ENCODE peak calls at places on chromosomes 5 and 9, in four cellular contexts. B, D, Z and J are unnamed samples.

GRCh38 chr9:77210116-77210515 is 32.8 kb downstream of the VPS13A start:
- DNase-seq in B (no peak), D (no peak), Z (peak), J (no peak)

GRCh38 chr5:30347858-30348257 is 845.6 kb upstream of the CDH6 start:
- DNase-seq in B (no peak), Z (no peak), D (no peak), J (no peak)

GRCh38 chr9:12774861-12775367 is at the start of gene LURAP1L:
- DNase-seq in Z (peak), D (peak), B (peak), J (peak)

GRCh38 chr5:145847499-145848497 is 12.7 kb upstream of the PRELID2 start:
- DNase-seq in B (peak), D (peak), Z (peak), J (peak)

GRCh38 chr5:114412509-114413171 is 50.8 kb downstream of the KCNN2 start:
- DNase-seq in D (no peak), B (peak), Z (peak), J (peak)

GRCh38 chr9:131617611-131618010 is 72.3 kb downstream of the PRRT1B start:
- DNase-seq in D (no peak), Z (no peak), B (no peak), J (no peak)

GRCh38 chr5:68673451-68674180 is 420.2 kb upstream of the SLC30A5 start:
- DNase-seq in D (no peak), Z (no peak), B (no peak), J (no peak)

GRCh38 chr5:93307557-93307956 is 273.5 kb downstream of the NR2F1-AS1 start:
- DNase-seq in Z (peak), D (no peak), B (no peak), J (peak)

GRCh38 chr5:36177715-36178556 is 26.0 kb downstream of the SKP2 start:
- DNase-seq in Z (peak), B (peak), D (peak), J (peak)

GRCh38 chr9:124238546-124239140 is 19.1 kb upstream of the NEK6 start:
- DNase-seq in B (no peak), Z (no peak), D (no peak), J (no peak)

GRCh38 chr5:16857635-16858034 is 78.5 kb downstream of the MYO10 start:
- DNase-seq in D (no peak), B (no peak), Z (no peak), J (no peak)

GRCh38 chr9:94100152-94100879 is 16.1 kb downstream of the PTPDC1 start:
- DNase-seq in Z (no peak), B (no peak), D (no peak), J (no peak)

GRCh38 chr9:104984994-104985393 is 57.0 kb upstream of the ABCA1 start:
- DNase-seq in D (no peak), B (no peak), Z (no peak), J (no peak)

GRCh38 chr9:113005777-113006176 is 6.2 kb downstream of the ZNF883 start:
- DNase-seq in B (no peak), D (no peak), Z (no peak), J (no peak)

GRCh38 chr9:127873223-127873691 is 4.2 kb downstream of the AK1 start:
- DNase-seq in B (no peak), Z (no peak), D (no peak), J (no peak)

GRCh38 chr9:96186601-96187011 is 115.4 kb downstream of the HSD17B3 start:
- DNase-seq in B (no peak), Z (no peak), D (no peak), J (no peak)

GRCh38 chr5:167208911-167209310 is 1082.5 kb upstream of the WWC1 start:
- DNase-seq in B (no peak), Z (no peak), D (no peak), J (peak)

GRCh38 chr5:135269828-135270545 is 129.0 kb downstream of the MACROH2A1 start:
- DNase-seq in D (no peak), Z (peak), B (peak), J (peak)

GRCh38 chr5:172005708-172006377 is 595 bp downstream of the FBXW11 start:
- DNase-seq in Z (no peak), D (peak), B (no peak), J (peak)

GRCh38 chr5:54651482-54652076 is 134.0 kb downstream of the SNX18 start:
- DNase-seq in Z (peak), D (no peak), B (no peak), J (peak)

GRCh38 chr9:93301291-93301811 is 117.4 kb downstream of the WNK2 start:
- DNase-seq in B (no peak), D (no peak), Z (no peak), J (no peak)

GRCh38 chr5:157778121-157778805 is 34.8 kb downstream of the LSM11 start:
- DNase-seq in Z (peak), D (no peak), B (no peak), J (peak)

GRCh38 chr5:149143470-149143869 is 2.2 kb downstream of the ABLIM3 start:
- DNase-seq in D (no peak), Z (peak), B (no peak), J (peak)

GRCh38 chr5:110616009-110616408 is 110.5 kb downstream of the TMEM232 start:
- DNase-seq in B (no peak), Z (no peak), D (no peak), J (no peak)

GRCh38 chr9:128116104-128117083 is 11.1 kb downstream of the PTGES2 start:
- DNase-seq in B (no peak), D (no peak), Z (no peak), J (no peak)

GRCh38 chr5:12330993-12331588 is 426.8 kb upstream of the CTNND2 start:
- DNase-seq in B (no peak), Z (no peak), D (no peak), J (no peak)

GRCh38 chr9:35258665-35259474 is 97.1 kb downstream of the UNC13B start:
- DNase-seq in Z (peak), B (peak), D (peak), J (peak)

GRCh38 chr5:157543825-157544622 is 31.6 kb downstream of the ADAM19 start:
- DNase-seq in Z (peak), D (no peak), B (peak), J (peak)

GRCh38 chr9:114025196-114025753 is 52.8 kb downstream of the AMBP start:
- DNase-seq in Z (no peak), B (no peak), D (no peak), J (no peak)

GRCh38 chr5:154179846-154180710 is 10.5 kb upstream of the GALNT10 start:
- DNase-seq in Z (peak), D (peak), B (peak), J (peak)

GRCh38 chr5:126366199-126366560 is 57.0 kb upstream of the GRAMD2B start:
- DNase-seq in Z (no peak), D (no peak), B (no peak), J (no peak)

GRCh38 chr9:110261631-110262030 is 5.3 kb upstream of the TXN start:
- DNase-seq in Z (peak), D (no peak), B (no peak), J (no peak)

GRCh38 chr5:8184455-8185063 is 315.6 kb downstream of the MTRR start:
- DNase-seq in B (peak), Z (peak), D (peak), J (peak)

GRCh38 chr5:178227138-178227659 is 5.4 kb downstream of the PHYKPL start:
- DNase-seq in D (no peak), B (no peak), Z (peak), J (peak)

GRCh38 chr5:31626156-31626555 is 12.8 kb upstream of the PDZD2 start:
- DNase-seq in D (no peak), Z (no peak), B (no peak), J (no peak)

GRCh38 chr9:100052375-100052774 is 46.4 kb downstream of the ERP44 start:
- DNase-seq in D (no peak), B (no peak), Z (no peak), J (no peak)

GRCh38 chr5:161230222-161230621 is 316.3 kb downstream of the GABRB2 start:
- DNase-seq in Z (no peak), D (no peak), B (no peak), J (no peak)

GRCh38 chr5:112974901-112975300 is 1.7 kb upstream of the DCP2 start:
- DNase-seq in D (no peak), Z (no peak), B (no peak), J (peak)

GRCh38 chr5:112973904-112974303 is 2.7 kb upstream of the DCP2 start:
- DNase-seq in Z (no peak), B (no peak), D (no peak), J (no peak)

GRCh38 chr5:112977440-112977861 is 853 bp downstream of the DCP2 start:
- DNase-seq in B (no peak), D (no peak), Z (no peak), J (peak)

GRCh38 chr5:112976432-112977309 is at the start of gene DCP2:
- DNase-seq in B (peak), Z (peak), D (peak), J (peak)

DNA sequence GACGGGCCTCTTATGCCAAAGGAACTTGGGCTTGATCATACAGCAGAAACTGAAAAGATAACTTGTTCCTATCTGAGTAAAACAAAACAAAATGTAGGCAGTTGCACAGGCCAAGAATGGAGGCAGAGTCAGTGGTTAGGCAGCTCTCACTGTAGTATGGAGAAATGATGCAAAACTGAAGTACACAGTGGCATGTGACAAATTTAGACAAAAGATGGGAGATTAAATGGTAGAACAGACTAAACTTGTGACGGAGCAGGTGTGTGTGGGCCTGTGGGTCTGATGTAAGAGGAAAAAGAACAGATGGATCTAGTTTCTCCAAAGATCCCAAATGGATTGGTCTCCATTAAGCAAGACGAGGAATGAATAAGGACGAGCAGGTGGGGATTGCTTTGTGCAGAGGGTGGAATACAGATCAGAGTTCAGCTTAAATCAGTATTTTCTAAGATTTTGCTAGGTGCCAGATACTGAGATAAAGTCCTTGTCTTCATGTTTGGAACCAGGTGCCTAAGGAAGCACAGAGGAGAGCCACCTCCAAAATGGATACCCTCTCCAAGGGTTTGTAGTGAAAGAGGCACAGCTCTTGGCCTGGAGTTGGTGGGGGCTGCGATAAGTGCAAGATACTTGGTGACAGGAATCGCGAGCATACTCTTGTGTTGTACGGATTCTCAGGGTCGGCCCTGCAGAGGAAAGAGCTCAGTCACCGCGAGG is 722 bp upstream of the DCP2 start:
- DNase-seq in Z (no peak), B (no peak), D (no peak), J (no peak)
- H3K4me3 ChIP-seq in Z (peak), B (peak), D (peak), J (peak)

DNA sequence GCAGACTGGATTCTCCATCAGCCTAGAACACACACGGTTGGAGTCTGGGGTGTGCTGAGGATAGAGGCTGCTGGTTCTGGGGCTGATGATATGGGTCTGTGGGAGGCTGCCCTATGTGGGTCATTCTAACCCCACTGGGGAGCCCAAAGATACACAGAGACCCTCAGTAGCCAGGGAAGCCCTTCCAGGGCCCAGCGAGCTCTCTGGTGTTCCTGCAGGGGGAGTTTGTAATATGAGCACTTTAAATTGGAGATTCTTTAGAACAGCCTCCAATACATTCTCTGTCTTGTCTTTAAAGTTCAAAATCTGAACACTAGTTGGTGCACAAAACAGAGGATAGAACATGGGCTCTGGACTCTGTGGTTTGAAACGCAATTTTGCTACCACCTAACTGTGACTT is 2.4 kb downstream of the ACTL7A start:
- DNase-seq in Z (no peak), B (no peak), D (no peak), J (no peak)
- TF ChIP-seq CTCF in Z (no peak), B (peak), D (no peak), J (no peak)

DNA sequence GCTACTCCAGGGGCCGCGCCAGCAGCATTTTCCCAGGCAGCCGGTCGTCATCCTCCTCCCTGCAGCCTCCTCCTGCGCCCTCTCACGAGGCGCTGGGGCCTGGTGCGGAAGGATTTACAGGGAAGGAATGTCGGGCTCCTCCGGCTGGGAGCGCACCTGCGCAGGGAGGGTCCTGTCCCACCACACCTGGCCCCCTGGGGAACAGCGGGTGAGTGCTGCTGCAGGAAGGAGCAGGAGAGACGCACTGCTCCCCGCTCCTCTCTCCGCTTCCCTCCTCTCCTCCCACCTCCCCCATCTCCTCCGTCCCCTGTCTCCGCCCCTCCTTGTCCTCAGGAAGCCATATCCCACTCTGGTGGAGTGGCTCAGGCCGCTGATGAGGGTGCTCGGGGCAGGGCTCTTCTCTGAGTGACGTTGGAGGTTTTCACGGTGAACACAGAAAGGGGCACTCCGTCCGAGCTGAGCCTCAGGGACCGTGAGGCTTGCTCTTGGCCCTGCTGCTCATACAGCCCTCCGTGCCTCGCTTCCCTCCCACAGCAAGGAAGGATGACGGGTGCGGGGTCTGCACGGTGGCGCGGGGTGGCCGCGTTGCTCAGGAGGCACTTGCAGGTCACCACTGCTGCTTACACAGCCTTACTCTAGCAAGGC is 31.3 kb downstream of the IRX4 start:
- DNase-seq in B (no peak), D (no peak), Z (no peak), J (no peak)
- H3K4me3 ChIP-seq in B (no peak), D (no peak), Z (no peak), J (no peak)

DNA sequence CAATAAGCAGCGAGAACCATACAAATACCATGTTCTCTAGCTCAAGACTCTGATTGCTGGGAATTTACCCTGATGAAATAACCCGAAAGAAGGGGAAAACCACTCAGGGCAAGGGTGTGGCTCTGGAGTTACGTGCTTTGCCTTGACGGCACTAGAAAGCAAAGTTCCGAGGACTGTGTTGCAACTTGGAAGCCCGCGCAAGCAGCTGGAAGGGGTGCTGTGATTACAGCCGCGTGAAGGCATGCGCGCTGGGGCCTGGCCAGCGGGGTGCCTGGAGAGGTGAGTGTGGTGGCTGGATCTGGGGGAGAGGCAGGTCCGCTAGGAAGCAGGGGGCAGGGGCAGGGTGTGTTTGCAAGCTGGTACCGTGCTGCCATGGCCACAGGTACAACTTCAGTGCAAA is 52.6 kb upstream of the CNOT6 start:
- DNase-seq in B (no peak), Z (no peak), D (peak), J (peak)
- TF ChIP-seq CTCF in B (no peak), Z (no peak), D (no peak), J (no peak)

DNA sequence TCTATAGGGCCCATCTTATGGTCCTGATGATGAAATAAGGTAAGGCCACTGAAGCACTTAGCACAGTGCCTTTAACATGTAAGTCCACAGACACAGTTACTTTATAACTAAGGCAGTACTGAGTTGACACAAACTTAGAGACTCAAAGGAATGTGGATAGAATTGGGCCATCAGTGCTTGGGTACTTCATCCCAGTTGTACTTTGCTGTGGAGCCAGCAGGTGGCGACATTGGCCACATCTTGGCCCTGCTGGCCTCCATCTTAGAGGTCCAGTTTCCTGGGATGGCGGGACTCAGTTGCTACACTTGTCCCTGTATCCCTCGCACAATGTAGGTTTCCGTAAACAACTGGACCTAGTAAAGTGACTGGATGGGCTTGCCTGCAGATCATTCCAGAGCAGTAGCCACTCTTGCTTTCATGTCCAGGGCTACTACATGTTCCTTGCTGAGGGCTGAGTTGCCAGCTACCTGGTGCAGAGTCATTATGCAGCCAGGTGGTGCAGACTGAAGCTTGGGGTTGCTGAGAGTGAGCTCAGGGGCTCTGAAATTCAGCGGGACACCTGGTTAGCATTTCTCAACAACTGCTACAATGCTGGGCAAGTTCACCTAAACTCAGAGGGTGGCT is 10.6 kb downstream of the MTAP start:
- DNase-seq in B (no peak), D (no peak), Z (peak), J (peak)
- H3K4me3 ChIP-seq in B (no peak), D (no peak), Z (no peak), J (no peak)

GRCh38 chr5:79832911-79833310 is 143.3 kb downstream of the CMYA5 start:
- DNase-seq in B (no peak), D (no peak), Z (no peak), J (no peak)
- TF ChIP-seq CTCF in B (no peak), D (no peak), Z (no peak), J (no peak)

DNA sequence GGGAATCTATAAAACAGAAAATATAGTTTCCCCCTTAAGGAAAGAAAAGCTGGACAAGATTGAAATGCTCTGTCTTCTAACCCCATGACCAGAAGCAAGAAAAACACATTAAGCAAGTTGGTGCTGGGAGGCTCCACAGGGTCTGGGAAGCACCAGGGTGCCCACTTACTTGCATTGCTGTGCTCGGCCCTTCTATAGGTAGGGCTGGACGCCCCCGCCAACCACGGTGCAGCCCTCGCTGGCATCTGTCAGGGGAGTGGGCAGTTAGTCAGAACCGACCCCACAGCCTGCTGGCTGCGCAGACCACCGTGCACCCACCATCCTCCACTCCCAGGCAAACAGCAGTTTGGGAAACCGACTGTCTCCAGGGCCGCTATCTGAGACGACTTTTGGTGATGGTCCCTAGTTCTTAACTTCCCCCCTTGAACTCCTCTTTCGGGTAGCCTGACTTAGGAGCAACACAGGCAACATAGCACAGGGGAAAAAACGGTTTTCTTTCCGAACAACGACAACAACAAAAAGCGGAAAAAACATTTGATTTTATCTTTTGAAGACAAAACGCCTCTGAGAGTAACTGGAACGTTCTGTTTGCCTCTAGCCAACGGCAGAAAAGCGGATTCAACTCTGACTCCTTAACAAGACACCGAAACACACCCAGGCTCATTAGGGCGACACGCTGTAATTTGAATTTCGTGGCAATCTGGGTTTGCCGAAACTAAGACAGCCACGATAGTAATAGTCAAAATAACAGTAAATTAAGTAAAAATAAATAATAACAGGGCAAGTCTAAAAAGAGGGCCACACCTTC is 3.9 kb downstream of the IRX2 start:
- DNase-seq in B (no peak), D (no peak), Z (no peak), J (no peak)
- H3K4me3 ChIP-seq in B (no peak), D (no peak), Z (no peak), J (peak)

GRCh38 chr9:31799953-31800609 is 584.4 kb upstream of the ACO1 start:
- DNase-seq in B (no peak), Z (no peak), D (no peak), J (peak)
- TF ChIP-seq CTCF in B (peak), Z (peak), D (peak), J (peak)

GRCh38 chr9:101232405-101232977 is 152.3 kb downstream of the BAAT start:
- DNase-seq in Z (no peak), B (no peak), D (no peak), J (no peak)

GRCh38 chr9:101229606-101230005 is 155.2 kb downstream of the BAAT start:
- DNase-seq in B (no peak), Z (no peak), D (no peak), J (no peak)

GRCh38 chr9:101235105-101235866 is 149.5 kb downstream of the BAAT start:
- DNase-seq in B (no peak), D (no peak), Z (no peak), J (peak)
- H3K4me3 ChIP-seq in B (no peak), D (no peak), Z (no peak), J (no peak)